ENCODE peak calls at places on chromosomes 11 and 22, in eight cellular contexts. One of them, this sample, is unnamed.

GRCh38 chr22:41781508-41781906 is 19.0 kb upstream of the CCDC134 start:
- DNase-seq in Right ventricle myocardium inferior: peak
- DNase-seq in heart right ventricle: no peak
- DNase-seq in thoracic aorta: no peak
- DNase-seq in left cardiac atrium: no peak
- DNase-seq in astrocyte: no peak
- DNase-seq in astrocyte of the spinal cord: no peak
- DNase-seq in AG08395: no peak
- DNase-seq in this sample: no peak

GRCh38 chr11:26753738-26754504 is 32.1 kb upstream of the SLC5A12 start:
- DNase-seq in astrocyte of the spinal cord: peak
- DNase-seq in thoracic aorta: peak
- DNase-seq in Right ventricle myocardium inferior: no peak
- DNase-seq in AG08395: peak
- DNase-seq in astrocyte: peak
- DNase-seq in heart right ventricle: peak
- DNase-seq in left cardiac atrium: peak
- DNase-seq in this sample: peak

GRCh38 chr11:119519796-119520195 is 96.8 kb upstream of the THY1 start:
- DNase-seq in astrocyte of the spinal cord: no peak
- DNase-seq in AG08395: no peak
- DNase-seq in left cardiac atrium: no peak
- DNase-seq in thoracic aorta: no peak
- DNase-seq in astrocyte: no peak
- DNase-seq in Right ventricle myocardium inferior: no peak
- DNase-seq in heart right ventricle: no peak
- DNase-seq in this sample: no peak

GRCh38 chr11:108866781-108867180 is 201.9 kb downstream of the DDX10 start:
- DNase-seq in heart right ventricle: no peak
- DNase-seq in astrocyte of the spinal cord: no peak
- DNase-seq in left cardiac atrium: no peak
- DNase-seq in AG08395: no peak
- DNase-seq in thoracic aorta: no peak
- DNase-seq in Right ventricle myocardium inferior: no peak
- DNase-seq in astrocyte: no peak
- DNase-seq in this sample: peak

GRCh38 chr11:128022007-128022368 is 565.4 kb downstream of the ETS1 start:
- DNase-seq in heart right ventricle: no peak
- DNase-seq in astrocyte of the spinal cord: peak
- DNase-seq in thoracic aorta: no peak
- DNase-seq in astrocyte: peak
- DNase-seq in left cardiac atrium: no peak
- DNase-seq in AG08395: peak
- DNase-seq in Right ventricle myocardium inferior: no peak
- DNase-seq in this sample: no peak

GRCh38 chr11:111460752-111461305 is 51.4 kb downstream of the BTG4 start:
- DNase-seq in thoracic aorta: no peak
- DNase-seq in heart right ventricle: no peak
- DNase-seq in Right ventricle myocardium inferior: no peak
- DNase-seq in AG08395: no peak
- DNase-seq in astrocyte of the spinal cord: peak
- DNase-seq in astrocyte: peak
- DNase-seq in left cardiac atrium: no peak
- DNase-seq in this sample: no peak

GRCh38 chr11:130726234-130726559 is 190.1 kb downstream of the SNX19 start:
- DNase-seq in AG08395: peak
- DNase-seq in left cardiac atrium: peak
- DNase-seq in astrocyte of the spinal cord: peak
- DNase-seq in astrocyte: peak
- DNase-seq in thoracic aorta: no peak
- DNase-seq in Right ventricle myocardium inferior: no peak
- DNase-seq in heart right ventricle: peak
- DNase-seq in this sample: no peak

GRCh38 chr11:534592-535518 is 521 bp downstream of the HRAS start:
- DNase-seq in Right ventricle myocardium inferior: peak
- DNase-seq in astrocyte of the spinal cord: no peak
- DNase-seq in astrocyte: no peak
- DNase-seq in left cardiac atrium: peak
- DNase-seq in AG08395: peak
- DNase-seq in thoracic aorta: no peak
- DNase-seq in heart right ventricle: no peak
- DNase-seq in this sample: peak

GRCh38 chr22:19012308-19012990 is 76.4 kb upstream of the PRODH start:
- DNase-seq in astrocyte of the spinal cord: no peak
- DNase-seq in AG08395: no peak
- DNase-seq in astrocyte: no peak
- DNase-seq in Right ventricle myocardium inferior: no peak
- DNase-seq in left cardiac atrium: no peak
- DNase-seq in heart right ventricle: no peak
- DNase-seq in thoracic aorta: no peak
- DNase-seq in this sample: no peak

GRCh38 chr22:44519895-44520294 is 21.9 kb upstream of the RTL6 start:
- DNase-seq in Right ventricle myocardium inferior: no peak
- DNase-seq in left cardiac atrium: peak
- DNase-seq in heart right ventricle: peak
- DNase-seq in thoracic aorta: no peak
- DNase-seq in AG08395: no peak
- DNase-seq in astrocyte of the spinal cord: no peak
- DNase-seq in astrocyte: no peak
- DNase-seq in this sample: no peak

GRCh38 chr11:91686700-91687099 is 537.9 kb upstream of the FAT3 start:
- DNase-seq in Right ventricle myocardium inferior: no peak
- DNase-seq in heart right ventricle: no peak
- DNase-seq in left cardiac atrium: no peak
- DNase-seq in astrocyte of the spinal cord: no peak
- DNase-seq in thoracic aorta: no peak
- DNase-seq in AG08395: no peak
- DNase-seq in astrocyte: no peak
- DNase-seq in this sample: peak

GRCh38 chr11:36492724-36493304 is 17.3 kb downstream of the TRAF6 start:
- DNase-seq in AG08395: peak
- DNase-seq in astrocyte of the spinal cord: peak
- DNase-seq in Right ventricle myocardium inferior: no peak
- DNase-seq in heart right ventricle: peak
- DNase-seq in astrocyte: no peak
- DNase-seq in left cardiac atrium: no peak
- DNase-seq in thoracic aorta: no peak
- DNase-seq in this sample: peak

GRCh38 chr11:126839496-126839895 is 161.1 kb downstream of the KIRREL3 start:
- DNase-seq in astrocyte of the spinal cord: no peak
- DNase-seq in Right ventricle myocardium inferior: no peak
- DNase-seq in left cardiac atrium: no peak
- DNase-seq in heart right ventricle: no peak
- DNase-seq in AG08395: no peak
- DNase-seq in astrocyte: peak
- DNase-seq in thoracic aorta: no peak
- DNase-seq in this sample: peak

GRCh38 chr11:16778876-16779275 is 40.4 kb downstream of the C11orf58 start:
- DNase-seq in astrocyte: no peak
- DNase-seq in thoracic aorta: no peak
- DNase-seq in Right ventricle myocardium inferior: no peak
- DNase-seq in astrocyte of the spinal cord: no peak
- DNase-seq in heart right ventricle: no peak
- DNase-seq in AG08395: no peak
- DNase-seq in left cardiac atrium: no peak
- DNase-seq in this sample: no peak

GRCh38 chr11:11148104-11148509 is 204.9 kb downstream of the CSNK2A3 start:
- DNase-seq in AG08395: peak
- DNase-seq in Right ventricle myocardium inferior: peak
- DNase-seq in astrocyte of the spinal cord: peak
- DNase-seq in left cardiac atrium: peak
- DNase-seq in astrocyte: peak
- DNase-seq in heart right ventricle: peak
- DNase-seq in thoracic aorta: peak
- DNase-seq in this sample: peak

GRCh38 chr11:67344264-67344663 is 9.1 kb downstream of the POLD4 start:
- DNase-seq in thoracic aorta: no peak
- DNase-seq in astrocyte: no peak
- DNase-seq in Right ventricle myocardium inferior: no peak
- DNase-seq in heart right ventricle: no peak
- DNase-seq in AG08395: no peak
- DNase-seq in left cardiac atrium: no peak
- DNase-seq in astrocyte of the spinal cord: no peak
- DNase-seq in this sample: no peak

GRCh38 chr22:42439821-42440674 is 7.8 kb upstream of the NFAM1 start:
- DNase-seq in astrocyte: peak
- DNase-seq in Right ventricle myocardium inferior: peak
- DNase-seq in left cardiac atrium: peak
- DNase-seq in heart right ventricle: no peak
- DNase-seq in thoracic aorta: no peak
- DNase-seq in astrocyte of the spinal cord: peak
- DNase-seq in AG08395: no peak
- DNase-seq in this sample: peak

GRCh38 chr22:49825436-49825835 is 2.2 kb downstream of the BRD1 start:
- DNase-seq in astrocyte of the spinal cord: peak
- DNase-seq in astrocyte: peak
- DNase-seq in AG08395: peak
- DNase-seq in thoracic aorta: no peak
- DNase-seq in Right ventricle myocardium inferior: no peak
- DNase-seq in left cardiac atrium: no peak
- DNase-seq in heart right ventricle: no peak
- DNase-seq in this sample: peak

GRCh38 chr11:102950622-102951081 is 4.9 kb downstream of the MMP13 start:
- DNase-seq in left cardiac atrium: no peak
- DNase-seq in AG08395: peak
- DNase-seq in astrocyte: no peak
- DNase-seq in Right ventricle myocardium inferior: no peak
- DNase-seq in thoracic aorta: no peak
- DNase-seq in astrocyte of the spinal cord: no peak
- DNase-seq in heart right ventricle: no peak
- DNase-seq in this sample: no peak

GRCh38 chr22:35072939-35073338 is 7.0 kb downstream of the ISX start:
- DNase-seq in left cardiac atrium: no peak
- DNase-seq in Right ventricle myocardium inferior: no peak
- DNase-seq in heart right ventricle: no peak
- DNase-seq in astrocyte of the spinal cord: no peak
- DNase-seq in thoracic aorta: no peak
- DNase-seq in astrocyte: no peak
- DNase-seq in AG08395: peak
- DNase-seq in this sample: peak

GRCh38 chr22:35705141-35705540 is 12.5 kb upstream of the APOL5 start:
- DNase-seq in astrocyte: peak
- DNase-seq in Right ventricle myocardium inferior: no peak
- DNase-seq in astrocyte of the spinal cord: peak
- DNase-seq in heart right ventricle: no peak
- DNase-seq in left cardiac atrium: no peak
- DNase-seq in thoracic aorta: no peak
- DNase-seq in AG08395: peak
- DNase-seq in this sample: no peak

GRCh38 chr11:43404836-43405479 is 46.2 kb downstream of the TTC17 start:
- DNase-seq in astrocyte of the spinal cord: no peak
- DNase-seq in astrocyte: no peak
- DNase-seq in Right ventricle myocardium inferior: no peak
- DNase-seq in left cardiac atrium: no peak
- DNase-seq in AG08395: no peak
- DNase-seq in heart right ventricle: no peak
- DNase-seq in thoracic aorta: no peak
- DNase-seq in this sample: no peak

GRCh38 chr22:26589367-26589844 is 526 bp downstream of the TPST2 start:
- DNase-seq in astrocyte: no peak
- DNase-seq in Right ventricle myocardium inferior: peak
- DNase-seq in AG08395: peak
- DNase-seq in left cardiac atrium: peak
- DNase-seq in thoracic aorta: no peak
- DNase-seq in astrocyte of the spinal cord: peak
- DNase-seq in heart right ventricle: peak
- DNase-seq in this sample: peak

GRCh38 chr11:117074122-117074521 is 24.1 kb downstream of the SIK3 start:
- DNase-seq in Right ventricle myocardium inferior: no peak
- DNase-seq in AG08395: no peak
- DNase-seq in left cardiac atrium: no peak
- DNase-seq in thoracic aorta: no peak
- DNase-seq in heart right ventricle: no peak
- DNase-seq in astrocyte: no peak
- DNase-seq in astrocyte of the spinal cord: no peak
- DNase-seq in this sample: no peak

GRCh38 chr11:75170463-75171201 is 19.7 kb downstream of the SLCO2B1 start:
- DNase-seq in heart right ventricle: no peak
- DNase-seq in Right ventricle myocardium inferior: no peak
- DNase-seq in thoracic aorta: no peak
- DNase-seq in AG08395: no peak
- DNase-seq in left cardiac atrium: no peak
- DNase-seq in astrocyte of the spinal cord: no peak
- DNase-seq in astrocyte: no peak
- DNase-seq in this sample: peak

GRCh38 chr11:46762248-46762647 is 43.2 kb downstream of the F2 start:
- DNase-seq in Right ventricle myocardium inferior: no peak
- DNase-seq in astrocyte of the spinal cord: no peak
- DNase-seq in heart right ventricle: no peak
- DNase-seq in AG08395: no peak
- DNase-seq in thoracic aorta: no peak
- DNase-seq in left cardiac atrium: no peak
- DNase-seq in astrocyte: no peak
- DNase-seq in this sample: no peak

GRCh38 chr11:17988465-17988864 is 24.4 kb downstream of the SERGEF start:
- DNase-seq in left cardiac atrium: no peak
- DNase-seq in Right ventricle myocardium inferior: no peak
- DNase-seq in thoracic aorta: no peak
- DNase-seq in heart right ventricle: no peak
- DNase-seq in astrocyte: no peak
- DNase-seq in AG08395: no peak
- DNase-seq in astrocyte of the spinal cord: no peak
- DNase-seq in this sample: peak

GRCh38 chr11:120054753-120055045 is 83.2 kb downstream of the TRIM29 start:
- DNase-seq in Right ventricle myocardium inferior: no peak
- DNase-seq in astrocyte: no peak
- DNase-seq in left cardiac atrium: no peak
- DNase-seq in heart right ventricle: no peak
- DNase-seq in AG08395: no peak
- DNase-seq in thoracic aorta: no peak
- DNase-seq in astrocyte of the spinal cord: no peak
- DNase-seq in this sample: no peak